ENCODE peak calls at places on chromosomes 11 and 22, in seven cellular contexts. P is CD8-positive, alpha-beta memory T cell; J is CD4-positive, alpha-beta T cell; K is fibroblast of lung; Y is breast epithelium; Z is SJCRH30; W is left ventricle myocardium inferior. I is an unnamed sample.

GRCh38 chr11:64854534-64855502 is 10.4 kb upstream of the CDC42BPG start:
- DNase-seq in Y (peak; percentile 81), W (peak; percentile 79), Z (peak; percentile 75), P (peak; percentile 63), J (no peak), K (peak; percentile 93), I (no peak)

GRCh38 chr11:106231591-106231990 is 154.1 kb downstream of the AASDHPPT start:
- DNase-seq in J (no peak), P (no peak), Y (no peak), Z (peak; percentile 59), W (no peak), K (peak; percentile 20), I (no peak)

GRCh38 chr11:71340076-71340606 is 87.8 kb upstream of the SHANK2 start:
- DNase-seq in J (no peak), W (no peak), P (no peak), Y (no peak), K (no peak), Z (no peak), I (no peak)

GRCh38 chr11:19664896-19665548 is 47.6 kb upstream of the NAV2 start:
- DNase-seq in W (no peak), Z (no peak), K (peak; percentile 57), J (no peak), Y (no peak), P (no peak), I (peak; percentile 80)

GRCh38 chr11:64035581-64035980 is at the start of gene FLRT1:
- DNase-seq in W (no peak), Y (no peak), J (no peak), P (no peak), K (no peak), Z (no peak), I (peak; percentile 44)

GRCh38 chr11:88183233-88183632 is 8.0 kb upstream of the RAB38 start:
- DNase-seq in P (no peak), K (no peak), Y (no peak), Z (no peak), J (no peak), W (no peak), I (no peak)

GRCh38 chr11:22792497-22792896 is 37.1 kb downstream of the SVIP start:
- DNase-seq in J (no peak), Z (peak; percentile 88), P (no peak), Y (no peak), W (no peak), K (peak; percentile 45), I (peak; percentile 13)

GRCh38 chr11:27161071-27161470 is 120.5 kb downstream of the BBOX1 start:
- DNase-seq in P (no peak), Z (no peak), K (peak; percentile 11), J (no peak), Y (no peak), W (no peak), I (no peak)

GRCh38 chr11:114262681-114263509 is 33.3 kb upstream of the NNMT start:
- DNase-seq in W (no peak), K (peak; percentile 69), P (no peak), J (no peak), Y (no peak), Z (peak; percentile 59), I (no peak)

GRCh38 chr11:90587896-90588295 is 365.0 kb upstream of the CHORDC1 start:
- DNase-seq in J (no peak), Z (no peak), P (no peak), K (no peak), Y (no peak), W (no peak), I (no peak)

GRCh38 chr11:118151421-118151820 is 1.2 kb downstream of the SCN4B start:
- DNase-seq in P (no peak), Z (no peak), J (no peak), Y (no peak), W (no peak), K (no peak), I (no peak)

GRCh38 chr11:76781046-76781801 is 1.9 kb upstream of the TSKU start:
- DNase-seq in Y (no peak), K (no peak), W (no peak), Z (no peak), P (no peak), J (no peak), I (no peak)

GRCh38 chr11:65260756-65261590 is 789 bp upstream of the POLA2 start:
- DNase-seq in Y (no peak), W (no peak), Z (no peak), J (no peak), K (no peak), P (no peak), I (no peak)

GRCh38 chr22:20128902-20129746 is 2.5 kb upstream of the ZDHHC8 start:
- DNase-seq in W (no peak), Y (no peak), J (peak; percentile 53), K (peak; percentile 26), P (peak; percentile 46), Z (peak; percentile 69), I (no peak)

GRCh38 chr22:24550028-24550901 is 4.7 kb downstream of the GUCD1 start:
- DNase-seq in W (peak; percentile 25), Z (no peak), J (no peak), K (no peak), Y (no peak), P (no peak), I (no peak)

GRCh38 chr22:23137905-23138520 is 3.8 kb downstream of the RSPH14 start:
- DNase-seq in Y (no peak), Z (peak; percentile 41), W (no peak), K (no peak), P (peak; percentile 54), J (no peak), I (no peak)

GRCh38 chr22:41444360-41445170 is 2.0 kb downstream of the TOB2 start:
- DNase-seq in K (peak; percentile 97), Z (peak; percentile 98), J (peak; percentile 59), P (peak; percentile 80), Y (peak; percentile 85), W (peak; percentile 89), I (peak; percentile 89)

GRCh38 chr11:66467034-66467659 is 442 bp downstream of the PELI3 start:
- DNase-seq in Z (peak; percentile 32), W (no peak), J (peak; percentile 14), K (no peak), P (no peak), Y (no peak), I (peak; percentile 16)

GRCh38 chr11:122843281-122844150 is 5.2 kb downstream of the CRTAM start:
- DNase-seq in P (peak; percentile 45), W (no peak), Y (no peak), Z (peak; percentile 85), K (no peak), J (no peak), I (no peak)

GRCh38 chr11:45021692-45022130 is 71.0 kb upstream of the TP53I11 start:
- DNase-seq in W (peak; percentile 84), Y (peak; percentile 55), K (peak; percentile 88), Z (peak; percentile 37), J (no peak), P (no peak), I (no peak)

GRCh38 chr22:46079093-46079860 is 71.0 kb upstream of the PPARA start:
- DNase-seq in Z (no peak), K (no peak), W (peak; percentile 27), P (no peak), J (no peak), Y (peak; percentile 50), I (no peak)

GRCh38 chr22:37747090-37747714 is 50.4 kb downstream of the TRIOBP start:
- DNase-seq in J (no peak), W (peak; percentile 54), K (peak; percentile 50), P (no peak), Z (no peak), Y (no peak), I (no peak)

GRCh38 chr11:126440792-126441514 is 85.5 kb downstream of the ST3GAL4 start:
- DNase-seq in K (peak; percentile 66), Y (peak; percentile 83), J (peak; percentile 60), P (peak; percentile 62), Z (peak; percentile 83), W (peak; percentile 74), I (peak; percentile 79)

GRCh38 chr11:130216591-130217132 is 57.1 kb downstream of the ST14 start:
- DNase-seq in Z (no peak), Y (no peak), K (no peak), P (no peak), J (no peak), W (no peak), I (no peak)

GRCh38 chr11:10876168-10876567 is 18.3 kb upstream of the ZBED5 start:
- DNase-seq in P (no peak), K (no peak), Y (no peak), J (no peak), W (no peak), Z (no peak), I (no peak)
- H3K27ac ChIP-seq in P (no peak overlapping the region), K (no peak overlapping the region), Y (no peak overlapping the region), J (no peak overlapping the region), W (peak overlapping the region; percentile 53), Z (no peak overlapping the region), I (no peak overlapping the region)

DNA sequence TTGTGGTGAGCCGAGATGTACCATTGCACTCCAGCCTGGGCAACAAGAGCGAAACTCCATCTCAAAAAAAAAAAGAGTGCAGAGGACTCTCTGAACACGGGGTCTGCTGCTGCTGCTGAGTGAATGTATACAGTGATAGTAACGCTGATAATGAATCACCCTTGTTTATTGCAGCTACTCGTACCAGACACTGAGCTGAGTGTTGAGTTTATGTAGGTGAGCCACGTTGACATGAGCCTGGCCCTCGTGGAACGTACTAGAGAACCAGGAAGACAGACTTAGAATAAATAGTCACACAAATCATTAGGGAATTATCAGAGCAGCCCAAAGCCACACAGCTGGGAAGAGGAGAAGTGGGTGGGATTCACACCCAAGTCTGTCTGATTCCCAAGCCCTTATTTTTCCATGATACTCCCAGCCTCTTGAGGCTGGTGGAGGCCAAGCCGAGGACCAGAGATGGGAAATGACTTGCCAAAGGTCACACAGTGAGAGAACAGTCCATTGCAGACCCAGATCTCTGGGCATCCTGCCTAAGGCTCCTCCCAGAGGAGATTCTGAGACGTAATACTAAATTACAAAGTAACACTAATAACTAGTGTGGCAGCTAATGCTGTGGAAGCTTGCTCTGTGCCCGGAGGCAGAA is 34.8 kb downstream of the MB start:
- DNase-seq in K (no peak), J (no peak), W (no peak), Y (no peak), Z (no peak), P (no peak), I (no peak)
- H3K27ac ChIP-seq in K (no peak overlapping the region), J (no peak overlapping the region), W (peak overlapping the region; percentile 62), Y (no peak overlapping the region), Z (no peak overlapping the region), P (no peak overlapping the region), I (no peak overlapping the region)

DNA sequence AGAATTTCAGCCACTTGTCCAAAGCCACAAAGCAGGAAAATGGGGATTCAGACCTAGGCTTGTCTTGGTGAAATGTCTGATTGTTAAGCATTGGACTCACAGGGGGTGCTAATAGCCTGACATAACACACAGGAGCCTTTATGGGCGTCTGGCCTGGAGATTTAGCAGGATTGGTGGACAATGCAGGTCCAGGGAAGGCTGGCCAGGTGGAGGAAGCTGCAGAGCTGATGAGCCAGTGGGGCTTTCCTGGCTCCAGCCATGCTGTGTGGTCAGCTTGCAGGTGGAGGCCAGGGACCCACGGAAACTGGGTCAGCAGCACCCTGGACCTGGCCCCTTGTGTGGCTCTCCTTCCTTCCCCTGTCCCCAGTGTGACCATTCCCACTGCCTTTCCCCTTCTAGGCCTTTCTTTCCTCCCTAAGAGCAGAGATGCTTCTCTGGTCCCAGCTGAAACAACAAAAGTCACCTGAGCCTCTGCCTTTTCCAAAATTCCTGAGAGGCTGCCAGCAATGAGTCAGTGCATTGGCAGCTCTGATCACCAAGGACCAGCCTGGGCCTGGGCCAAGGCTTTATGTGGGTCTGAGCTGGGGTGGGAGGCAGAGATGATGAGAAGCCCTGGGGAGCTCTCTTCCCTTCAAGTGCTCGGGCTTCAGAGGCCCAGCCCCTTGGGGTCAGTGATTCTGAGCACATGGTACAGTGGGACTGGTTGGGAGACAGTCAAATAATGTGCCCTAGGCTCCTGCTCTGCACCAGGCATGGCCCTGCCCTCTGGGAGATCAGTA is 85.2 kb downstream of the CCDC81 start:
- DNase-seq in Z (peak; percentile 89), P (no peak), Y (no peak), W (peak; percentile 45), K (peak; percentile 71), J (no peak), I (no peak)
- H3K27ac ChIP-seq in Z (peak overlapping the region; percentile 35), P (no peak overlapping the region), Y (peak overlapping the region; percentile 46), W (peak overlapping the region; percentile 32), K (no peak overlapping the region), J (no peak overlapping the region), I (peak overlapping the region; percentile 39)

GRCh38 chr22:44819966-44820631 is 67.7 kb downstream of the ARHGAP8 start:
- DNase-seq in W (no peak), J (no peak), Z (no peak), P (no peak), K (no peak), Y (no peak), I (no peak)
- H3K27ac ChIP-seq in W (no peak overlapping the region), J (no peak overlapping the region), Z (no peak overlapping the region), P (no peak overlapping the region), K (no peak overlapping the region), Y (no peak overlapping the region), I (no peak overlapping the region)